ENCODE peak calls at places on chromosomes 12 and 14, in nine cellular contexts. One of them, this sample, is unnamed.

GRCh38 chr14:68777644-68778043 is 15.2 kb downstream of the ZFP36L1 start:
- DNase-seq in GM23338: no peak
- DNase-seq in tibial nerve: no peak
- DNase-seq in CD4-positive, alpha-beta T cell: no peak
- DNase-seq in AG09319: no peak
- DNase-seq in thyroid gland: no peak
- DNase-seq in heart right ventricle: no peak
- DNase-seq in stomach: peak; percentile 14
- DNase-seq in AG04449: no peak
- DNase-seq in this sample: no peak

GRCh38 chr14:72341686-72342085 is 409.5 kb downstream of the RGS6 start:
- DNase-seq in GM23338: no peak
- DNase-seq in tibial nerve: no peak
- DNase-seq in CD4-positive, alpha-beta T cell: no peak
- DNase-seq in AG09319: no peak
- DNase-seq in thyroid gland: no peak
- DNase-seq in heart right ventricle: no peak
- DNase-seq in stomach: no peak
- DNase-seq in AG04449: no peak
- DNase-seq in this sample: no peak

GRCh38 chr12:4857472-4858291 is 52.0 kb upstream of the KCNA1 start:
- DNase-seq in GM23338: peak; percentile 92
- DNase-seq in tibial nerve: peak; percentile 81
- DNase-seq in CD4-positive, alpha-beta T cell: peak; percentile 47
- DNase-seq in AG09319: peak; percentile 27
- DNase-seq in thyroid gland: peak; percentile 78
- DNase-seq in heart right ventricle: peak; percentile 65
- DNase-seq in stomach: peak; percentile 78
- DNase-seq in AG04449: peak; percentile 5
- DNase-seq in this sample: peak; percentile 84

GRCh38 chr12:16238661-16239060 is 38.8 kb downstream of the SLC15A5 start:
- DNase-seq in GM23338: no peak
- DNase-seq in tibial nerve: no peak
- DNase-seq in CD4-positive, alpha-beta T cell: no peak
- DNase-seq in AG09319: no peak
- DNase-seq in thyroid gland: no peak
- DNase-seq in heart right ventricle: no peak
- DNase-seq in stomach: no peak
- DNase-seq in AG04449: no peak
- DNase-seq in this sample: no peak

GRCh38 chr12:124188561-124189405 is 106.1 kb upstream of the RFLNA start:
- DNase-seq in GM23338: no peak
- DNase-seq in tibial nerve: no peak
- DNase-seq in CD4-positive, alpha-beta T cell: no peak
- DNase-seq in AG09319: no peak
- DNase-seq in thyroid gland: no peak
- DNase-seq in heart right ventricle: no peak
- DNase-seq in stomach: no peak
- DNase-seq in AG04449: no peak
- DNase-seq in this sample: no peak

GRCh38 chr12:64347630-64348029 is 42.9 kb downstream of the C12orf56 start:
- DNase-seq in GM23338: no peak
- DNase-seq in tibial nerve: no peak
- DNase-seq in CD4-positive, alpha-beta T cell: no peak
- DNase-seq in AG09319: no peak
- DNase-seq in thyroid gland: no peak
- DNase-seq in heart right ventricle: no peak
- DNase-seq in stomach: no peak
- DNase-seq in AG04449: no peak
- DNase-seq in this sample: no peak

GRCh38 chr12:64098709-64099354 is 123.3 kb downstream of the KICS2 start:
- DNase-seq in GM23338: no peak
- DNase-seq in tibial nerve: no peak
- DNase-seq in CD4-positive, alpha-beta T cell: no peak
- DNase-seq in AG09319: peak; percentile 35
- DNase-seq in thyroid gland: no peak
- DNase-seq in heart right ventricle: no peak
- DNase-seq in stomach: no peak
- DNase-seq in AG04449: no peak
- DNase-seq in this sample: no peak

GRCh38 chr14:76091036-76091435 is 60.7 kb upstream of the GPATCH2L start:
- DNase-seq in GM23338: no peak
- DNase-seq in tibial nerve: peak; percentile 26
- DNase-seq in CD4-positive, alpha-beta T cell: no peak
- DNase-seq in AG09319: no peak
- DNase-seq in thyroid gland: no peak
- DNase-seq in heart right ventricle: peak; percentile 45
- DNase-seq in stomach: no peak
- DNase-seq in AG04449: no peak
- DNase-seq in this sample: no peak

GRCh38 chr12:122730215-122731014 is at the start of gene HCAR1:
- DNase-seq in GM23338: no peak
- DNase-seq in tibial nerve: no peak
- DNase-seq in CD4-positive, alpha-beta T cell: peak; percentile 5
- DNase-seq in AG09319: no peak
- DNase-seq in thyroid gland: peak; percentile 61
- DNase-seq in heart right ventricle: no peak
- DNase-seq in stomach: peak; percentile 37
- DNase-seq in AG04449: no peak
- DNase-seq in this sample: no peak

GRCh38 chr14:52434955-52435354 is 117.3 kb downstream of the TXNDC16 start:
- DNase-seq in GM23338: no peak
- DNase-seq in tibial nerve: no peak
- DNase-seq in CD4-positive, alpha-beta T cell: no peak
- DNase-seq in AG09319: no peak
- DNase-seq in thyroid gland: no peak
- DNase-seq in heart right ventricle: no peak
- DNase-seq in stomach: no peak
- DNase-seq in AG04449: no peak
- DNase-seq in this sample: no peak

GRCh38 chr12:132554857-132555630 is 55.3 kb downstream of the LRCOL1 start:
- DNase-seq in GM23338: peak; percentile 68
- DNase-seq in tibial nerve: no peak
- DNase-seq in CD4-positive, alpha-beta T cell: no peak
- DNase-seq in AG09319: no peak
- DNase-seq in thyroid gland: no peak
- DNase-seq in heart right ventricle: no peak
- DNase-seq in stomach: no peak
- DNase-seq in AG04449: no peak
- DNase-seq in this sample: no peak

GRCh38 chr12:12999276-12999958 is 648 bp downstream of the HEBP1 start:
- DNase-seq in GM23338: peak; percentile 69
- DNase-seq in tibial nerve: no peak
- DNase-seq in CD4-positive, alpha-beta T cell: no peak
- DNase-seq in AG09319: no peak
- DNase-seq in thyroid gland: peak; percentile 15
- DNase-seq in heart right ventricle: no peak
- DNase-seq in stomach: no peak
- DNase-seq in AG04449: no peak
- DNase-seq in this sample: no peak

GRCh38 chr12:57604454-57605307 is at the start of gene DTX3:
- DNase-seq in GM23338: peak; percentile 70
- DNase-seq in tibial nerve: peak; percentile 43
- DNase-seq in CD4-positive, alpha-beta T cell: no peak
- DNase-seq in AG09319: no peak
- DNase-seq in thyroid gland: peak; percentile 52
- DNase-seq in heart right ventricle: peak; percentile 50
- DNase-seq in stomach: no peak
- DNase-seq in AG04449: no peak
- DNase-seq in this sample: no peak

GRCh38 chr12:113678222-113678621 is 206.6 kb upstream of the LHX5 start:
- DNase-seq in GM23338: no peak
- DNase-seq in tibial nerve: no peak
- DNase-seq in CD4-positive, alpha-beta T cell: no peak
- DNase-seq in AG09319: no peak
- DNase-seq in thyroid gland: no peak
- DNase-seq in heart right ventricle: no peak
- DNase-seq in stomach: no peak
- DNase-seq in AG04449: no peak
- DNase-seq in this sample: no peak

GRCh38 chr12:103455020-103455763 is 40.6 kb downstream of the C12orf42 start:
- DNase-seq in GM23338: no peak
- DNase-seq in tibial nerve: no peak
- DNase-seq in CD4-positive, alpha-beta T cell: no peak
- DNase-seq in AG09319: no peak
- DNase-seq in thyroid gland: no peak
- DNase-seq in heart right ventricle: no peak
- DNase-seq in stomach: no peak
- DNase-seq in AG04449: no peak
- DNase-seq in this sample: no peak

GRCh38 chr12:116127858-116128257 is 149.6 kb downstream of the MED13L start:
- DNase-seq in GM23338: no peak
- DNase-seq in tibial nerve: no peak
- DNase-seq in CD4-positive, alpha-beta T cell: no peak
- DNase-seq in AG09319: no peak
- DNase-seq in thyroid gland: no peak
- DNase-seq in heart right ventricle: no peak
- DNase-seq in stomach: no peak
- DNase-seq in AG04449: no peak
- DNase-seq in this sample: no peak

GRCh38 chr14:38211258-38211735 is 3.6 kb downstream of the SSTR1 start:
- DNase-seq in GM23338: peak; percentile 59
- DNase-seq in tibial nerve: no peak
- DNase-seq in CD4-positive, alpha-beta T cell: no peak
- DNase-seq in AG09319: no peak
- DNase-seq in thyroid gland: no peak
- DNase-seq in heart right ventricle: no peak
- DNase-seq in stomach: no peak
- DNase-seq in AG04449: no peak
- DNase-seq in this sample: no peak

GRCh38 chr12:114931025-114931424 is 247.1 kb upstream of the TBX3 start:
- DNase-seq in GM23338: no peak
- DNase-seq in tibial nerve: no peak
- DNase-seq in CD4-positive, alpha-beta T cell: no peak
- DNase-seq in AG09319: no peak
- DNase-seq in thyroid gland: no peak
- DNase-seq in heart right ventricle: no peak
- DNase-seq in stomach: no peak
- DNase-seq in AG04449: no peak
- DNase-seq in this sample: no peak

GRCh38 chr12:12686925-12687324 is 9.1 kb downstream of the GPR19 start:
- DNase-seq in GM23338: no peak
- DNase-seq in tibial nerve: no peak
- DNase-seq in CD4-positive, alpha-beta T cell: no peak
- DNase-seq in AG09319: peak; percentile 2
- DNase-seq in thyroid gland: no peak
- DNase-seq in heart right ventricle: no peak
- DNase-seq in stomach: no peak
- DNase-seq in AG04449: peak; percentile 38
- DNase-seq in this sample: no peak

DNA sequence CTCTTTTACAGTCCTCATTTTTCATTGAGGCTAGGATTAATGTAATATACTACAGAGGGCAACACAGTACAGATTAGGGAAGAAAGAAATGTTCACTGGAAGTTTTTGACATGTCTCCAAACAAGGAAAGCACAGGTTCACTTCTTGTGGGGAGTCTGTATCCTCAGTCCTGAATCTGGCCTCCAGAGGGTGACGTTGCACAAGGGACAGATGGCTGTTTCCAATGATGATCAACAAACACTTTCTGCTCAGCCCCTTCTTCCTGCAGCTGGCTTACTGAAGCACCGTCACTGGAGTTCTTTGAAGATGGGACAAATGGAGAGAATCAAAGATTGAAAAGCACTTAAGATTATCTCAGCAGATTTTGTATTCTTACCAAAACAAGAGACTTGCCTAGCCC is 123.3 kb upstream of the OR4E1 start:
- DNase-seq in GM23338: peak; percentile 70
- DNase-seq in tibial nerve: no peak
- DNase-seq in CD4-positive, alpha-beta T cell: no peak
- DNase-seq in AG09319: no peak
- DNase-seq in thyroid gland: no peak
- DNase-seq in heart right ventricle: no peak
- DNase-seq in stomach: no peak
- DNase-seq in AG04449: no peak
- DNase-seq in this sample: no peak
- TF ChIP-seq CTCF in GM23338: peak; percentile 71
- TF ChIP-seq CTCF in tibial nerve: no peak
- TF ChIP-seq CTCF in CD4-positive, alpha-beta T cell: no peak
- TF ChIP-seq CTCF in AG09319: no peak
- TF ChIP-seq CTCF in thyroid gland: no peak
- TF ChIP-seq CTCF in heart right ventricle: no peak
- TF ChIP-seq CTCF in stomach: no peak
- TF ChIP-seq CTCF in AG04449: no peak
- TF ChIP-seq CTCF in this sample: no peak

DNA sequence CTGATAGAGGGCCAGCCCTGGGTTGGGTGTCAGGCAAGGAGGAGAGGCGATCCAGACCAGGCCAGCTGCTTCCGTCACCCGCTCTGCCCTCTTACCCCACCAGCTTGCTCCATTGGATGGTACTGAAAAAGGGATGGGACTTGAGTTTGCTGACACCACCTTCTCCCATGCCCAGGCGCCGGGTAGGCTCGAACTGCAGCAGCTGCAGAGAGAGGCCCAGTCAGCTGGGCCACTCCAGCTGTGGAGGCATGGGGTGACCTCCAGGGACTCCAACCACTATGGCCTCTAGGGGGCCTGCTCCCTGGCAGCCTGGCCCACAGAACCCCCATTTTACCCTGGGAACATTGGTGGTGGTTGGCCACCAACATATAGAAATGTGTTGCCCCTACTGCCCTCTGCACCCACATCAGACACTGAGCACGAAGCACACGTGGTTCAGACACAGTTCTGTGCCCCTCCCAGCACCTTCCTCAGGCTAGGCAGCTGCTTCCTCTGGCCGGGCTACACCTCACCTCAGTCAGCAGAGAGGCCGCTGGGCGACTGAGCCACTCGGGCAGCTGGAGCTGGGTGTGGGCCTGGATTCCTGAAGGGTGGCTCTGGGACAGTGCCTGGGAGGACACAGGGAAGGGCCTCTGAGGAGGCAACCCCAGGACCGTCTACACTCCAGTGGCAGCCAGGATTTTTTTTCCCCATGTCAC is 16.0 kb downstream of the RPS6KL1 start:
- DNase-seq in GM23338: peak; percentile 56
- DNase-seq in tibial nerve: no peak
- DNase-seq in CD4-positive, alpha-beta T cell: no peak
- DNase-seq in AG09319: no peak
- DNase-seq in thyroid gland: no peak
- DNase-seq in heart right ventricle: no peak
- DNase-seq in stomach: no peak
- DNase-seq in AG04449: no peak
- DNase-seq in this sample: no peak
- TF ChIP-seq CTCF in GM23338: peak; percentile 58
- TF ChIP-seq CTCF in tibial nerve: no peak
- TF ChIP-seq CTCF in CD4-positive, alpha-beta T cell: peak; percentile 30
- TF ChIP-seq CTCF in AG09319: peak; percentile 24
- TF ChIP-seq CTCF in thyroid gland: no peak
- TF ChIP-seq CTCF in heart right ventricle: no peak
- TF ChIP-seq CTCF in stomach: no peak
- TF ChIP-seq CTCF in AG04449: peak; percentile 4
- TF ChIP-seq CTCF in this sample: peak; percentile 31

GRCh38 chr12:96327889-96328288 is 72.3 kb downstream of the CDK17 start:
- DNase-seq in GM23338: no peak
- DNase-seq in tibial nerve: no peak
- DNase-seq in CD4-positive, alpha-beta T cell: no peak
- DNase-seq in AG09319: no peak
- DNase-seq in thyroid gland: no peak
- DNase-seq in heart right ventricle: no peak
- DNase-seq in stomach: no peak
- DNase-seq in AG04449: no peak
- DNase-seq in this sample: no peak
- TF ChIP-seq CTCF in GM23338: no peak
- TF ChIP-seq CTCF in tibial nerve: no peak
- TF ChIP-seq CTCF in CD4-positive, alpha-beta T cell: no peak
- TF ChIP-seq CTCF in AG09319: no peak
- TF ChIP-seq CTCF in thyroid gland: no peak
- TF ChIP-seq CTCF in heart right ventricle: no peak
- TF ChIP-seq CTCF in stomach: no peak
- TF ChIP-seq CTCF in AG04449: no peak
- TF ChIP-seq CTCF in this sample: no peak

GRCh38 chr12:108854055-108854452 is 3.3 kb downstream of the SSH1 start:
- DNase-seq in GM23338: no peak
- DNase-seq in tibial nerve: peak; percentile 78
- DNase-seq in CD4-positive, alpha-beta T cell: no peak
- DNase-seq in AG09319: peak; percentile 82
- DNase-seq in thyroid gland: peak; percentile 43
- DNase-seq in heart right ventricle: no peak
- DNase-seq in stomach: no peak
- DNase-seq in AG04449: no peak
- DNase-seq in this sample: no peak
- TF ChIP-seq CTCF in GM23338: peak; percentile 18
- TF ChIP-seq CTCF in tibial nerve: peak; percentile 30
- TF ChIP-seq CTCF in CD4-positive, alpha-beta T cell: no peak
- TF ChIP-seq CTCF in AG09319: peak; percentile 49
- TF ChIP-seq CTCF in thyroid gland: peak; percentile 41
- TF ChIP-seq CTCF in heart right ventricle: peak; percentile 43
- TF ChIP-seq CTCF in stomach: no peak
- TF ChIP-seq CTCF in AG04449: peak; percentile 58
- TF ChIP-seq CTCF in this sample: no peak